ENCODE peak calls at places on chromosomes 12 and 14, in seven cellular contexts. One of them, this sample, is unnamed.

GRCh38 chr14:73887704-73888459 is 1.2 kb downstream of the ZNF410 start:
- DNase-seq in IMR-90: no peak
- DNase-seq in breast epithelium: no peak
- DNase-seq in A549: no peak
- DNase-seq in thyroid gland: no peak
- DNase-seq in HCT116: no peak
- DNase-seq in heart left ventricle: no peak
- DNase-seq in this sample: no peak

GRCh38 chr12:130016194-130016593 is 112.4 kb upstream of the TMEM132D start:
- DNase-seq in IMR-90: no peak
- DNase-seq in breast epithelium: peak; percentile 67
- DNase-seq in A549: no peak
- DNase-seq in thyroid gland: no peak
- DNase-seq in HCT116: no peak
- DNase-seq in heart left ventricle: no peak
- DNase-seq in this sample: no peak

GRCh38 chr12:92193846-92194245 is 48.2 kb upstream of the BTG1 start:
- DNase-seq in IMR-90: no peak
- DNase-seq in breast epithelium: no peak
- DNase-seq in A549: no peak
- DNase-seq in thyroid gland: no peak
- DNase-seq in HCT116: no peak
- DNase-seq in heart left ventricle: no peak
- DNase-seq in this sample: no peak

GRCh38 chr12:103742349-103742784 is 98.7 kb downstream of the NT5DC3 start:
- DNase-seq in IMR-90: no peak
- DNase-seq in breast epithelium: peak; percentile 67
- DNase-seq in A549: no peak
- DNase-seq in thyroid gland: peak; percentile 14
- DNase-seq in HCT116: no peak
- DNase-seq in heart left ventricle: no peak
- DNase-seq in this sample: no peak

GRCh38 chr12:84131076-84131475 is 781.5 kb downstream of the SLC6A15 start:
- DNase-seq in IMR-90: peak; percentile 83
- DNase-seq in breast epithelium: no peak
- DNase-seq in A549: no peak
- DNase-seq in thyroid gland: no peak
- DNase-seq in HCT116: no peak
- DNase-seq in heart left ventricle: no peak
- DNase-seq in this sample: no peak

GRCh38 chr12:30640392-30640791 is 55.3 kb downstream of the IPO8 start:
- DNase-seq in IMR-90: no peak
- DNase-seq in breast epithelium: no peak
- DNase-seq in A549: no peak
- DNase-seq in thyroid gland: no peak
- DNase-seq in HCT116: no peak
- DNase-seq in heart left ventricle: no peak
- DNase-seq in this sample: no peak

GRCh38 chr14:105495101-105495989 is 4.3 kb downstream of the TEDC1 start:
- DNase-seq in IMR-90: no peak
- DNase-seq in breast epithelium: peak; percentile 30
- DNase-seq in A549: no peak
- DNase-seq in thyroid gland: no peak
- DNase-seq in HCT116: no peak
- DNase-seq in heart left ventricle: no peak
- DNase-seq in this sample: no peak

GRCh38 chr14:65159281-65160062 is 57.2 kb upstream of the MAX start:
- DNase-seq in IMR-90: no peak
- DNase-seq in breast epithelium: no peak
- DNase-seq in A549: no peak
- DNase-seq in thyroid gland: no peak
- DNase-seq in HCT116: no peak
- DNase-seq in heart left ventricle: no peak
- DNase-seq in this sample: no peak

GRCh38 chr14:46054526-46054925 is 597.1 kb downstream of the RPL10L start:
- DNase-seq in IMR-90: peak; percentile 79
- DNase-seq in breast epithelium: no peak
- DNase-seq in A549: no peak
- DNase-seq in thyroid gland: no peak
- DNase-seq in HCT116: no peak
- DNase-seq in heart left ventricle: no peak
- DNase-seq in this sample: no peak

GRCh38 chr12:120932956-120933526 is 28.9 kb upstream of the SPPL3 start:
- DNase-seq in IMR-90: no peak
- DNase-seq in breast epithelium: no peak
- DNase-seq in A549: no peak
- DNase-seq in thyroid gland: no peak
- DNase-seq in HCT116: no peak
- DNase-seq in heart left ventricle: no peak
- DNase-seq in this sample: no peak

GRCh38 chr12:27252934-27253333 is 8.8 kb downstream of the STK38L start:
- DNase-seq in IMR-90: no peak
- DNase-seq in breast epithelium: no peak
- DNase-seq in A549: no peak
- DNase-seq in thyroid gland: no peak
- DNase-seq in HCT116: no peak
- DNase-seq in heart left ventricle: no peak
- DNase-seq in this sample: no peak

GRCh38 chr12:11701398-11701797 is 51.9 kb downstream of the ETV6 start:
- DNase-seq in IMR-90: no peak
- DNase-seq in breast epithelium: no peak
- DNase-seq in A549: no peak
- DNase-seq in thyroid gland: no peak
- DNase-seq in HCT116: no peak
- DNase-seq in heart left ventricle: no peak
- DNase-seq in this sample: no peak

GRCh38 chr12:116266631-116267349 is 10.7 kb downstream of the MED13L start:
- DNase-seq in IMR-90: peak; percentile 59
- DNase-seq in breast epithelium: no peak
- DNase-seq in A549: no peak
- DNase-seq in thyroid gland: no peak
- DNase-seq in HCT116: no peak
- DNase-seq in heart left ventricle: no peak
- DNase-seq in this sample: no peak

GRCh38 chr12:124913474-124914391 is 717 bp downstream of the UBC start:
- DNase-seq in IMR-90: peak; percentile 68
- DNase-seq in breast epithelium: peak; percentile 90
- DNase-seq in A549: no peak
- DNase-seq in thyroid gland: peak; percentile 92
- DNase-seq in HCT116: no peak
- DNase-seq in heart left ventricle: peak; percentile 91
- DNase-seq in this sample: peak; percentile 89

GRCh38 chr14:55704654-55705053 is 124.6 kb downstream of the KTN1 start:
- DNase-seq in IMR-90: no peak
- DNase-seq in breast epithelium: no peak
- DNase-seq in A549: no peak
- DNase-seq in thyroid gland: no peak
- DNase-seq in HCT116: no peak
- DNase-seq in heart left ventricle: no peak
- DNase-seq in this sample: no peak

DNA sequence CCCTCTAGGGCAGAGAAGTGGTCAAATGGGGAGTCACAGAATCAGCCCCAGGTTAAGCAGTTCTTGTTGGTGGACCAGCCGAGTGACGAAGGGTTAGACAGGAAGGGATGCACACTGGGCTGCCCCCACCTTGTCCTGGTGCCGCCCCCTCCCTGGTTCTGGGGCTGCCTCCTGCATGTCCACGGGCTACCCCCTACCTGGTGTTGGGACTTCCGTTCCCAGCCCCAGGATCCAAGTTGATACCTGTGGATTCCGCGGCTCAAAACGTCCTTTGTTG is 76.0 kb downstream of the FBXL14 start:
- DNase-seq in IMR-90: no peak
- DNase-seq in breast epithelium: no peak
- DNase-seq in A549: no peak
- DNase-seq in thyroid gland: no peak
- DNase-seq in HCT116: no peak
- DNase-seq in heart left ventricle: no peak
- DNase-seq in this sample: no peak
- H3K4me3 ChIP-seq in IMR-90: no peak overlapping the region
- H3K4me3 ChIP-seq in breast epithelium: peak overlapping the region; percentile 61
- H3K4me3 ChIP-seq in A549: no peak overlapping the region
- H3K4me3 ChIP-seq in thyroid gland: no peak overlapping the region
- H3K4me3 ChIP-seq in HCT116: no peak overlapping the region
- H3K4me3 ChIP-seq in heart left ventricle: no peak overlapping the region
- H3K4me3 ChIP-seq in this sample: no peak overlapping the region

GRCh38 chr14:102875652-102876051 is 46.8 kb upstream of the AMN start:
- DNase-seq in IMR-90: peak; percentile 8
- DNase-seq in breast epithelium: no peak
- DNase-seq in A549: no peak
- DNase-seq in thyroid gland: no peak
- DNase-seq in HCT116: no peak
- DNase-seq in heart left ventricle: no peak
- DNase-seq in this sample: no peak

GRCh38 chr14:102873546-102874061 is 48.9 kb upstream of the AMN start:
- DNase-seq in IMR-90: no peak
- DNase-seq in breast epithelium: no peak
- DNase-seq in A549: no peak
- DNase-seq in thyroid gland: no peak
- DNase-seq in HCT116: no peak
- DNase-seq in heart left ventricle: no peak
- DNase-seq in this sample: peak; percentile 48

GRCh38 chr14:102878970-102879460 is 43.4 kb upstream of the AMN start:
- DNase-seq in IMR-90: no peak
- DNase-seq in breast epithelium: no peak
- DNase-seq in A549: no peak
- DNase-seq in thyroid gland: peak; percentile 81
- DNase-seq in HCT116: no peak
- DNase-seq in heart left ventricle: no peak
- DNase-seq in this sample: peak; percentile 70

GRCh38 chr14:102882233-102882906 is 40.1 kb upstream of the AMN start:
- DNase-seq in IMR-90: no peak
- DNase-seq in breast epithelium: no peak
- DNase-seq in A549: no peak
- DNase-seq in thyroid gland: no peak
- DNase-seq in HCT116: no peak
- DNase-seq in heart left ventricle: no peak
- DNase-seq in this sample: no peak

DNA sequence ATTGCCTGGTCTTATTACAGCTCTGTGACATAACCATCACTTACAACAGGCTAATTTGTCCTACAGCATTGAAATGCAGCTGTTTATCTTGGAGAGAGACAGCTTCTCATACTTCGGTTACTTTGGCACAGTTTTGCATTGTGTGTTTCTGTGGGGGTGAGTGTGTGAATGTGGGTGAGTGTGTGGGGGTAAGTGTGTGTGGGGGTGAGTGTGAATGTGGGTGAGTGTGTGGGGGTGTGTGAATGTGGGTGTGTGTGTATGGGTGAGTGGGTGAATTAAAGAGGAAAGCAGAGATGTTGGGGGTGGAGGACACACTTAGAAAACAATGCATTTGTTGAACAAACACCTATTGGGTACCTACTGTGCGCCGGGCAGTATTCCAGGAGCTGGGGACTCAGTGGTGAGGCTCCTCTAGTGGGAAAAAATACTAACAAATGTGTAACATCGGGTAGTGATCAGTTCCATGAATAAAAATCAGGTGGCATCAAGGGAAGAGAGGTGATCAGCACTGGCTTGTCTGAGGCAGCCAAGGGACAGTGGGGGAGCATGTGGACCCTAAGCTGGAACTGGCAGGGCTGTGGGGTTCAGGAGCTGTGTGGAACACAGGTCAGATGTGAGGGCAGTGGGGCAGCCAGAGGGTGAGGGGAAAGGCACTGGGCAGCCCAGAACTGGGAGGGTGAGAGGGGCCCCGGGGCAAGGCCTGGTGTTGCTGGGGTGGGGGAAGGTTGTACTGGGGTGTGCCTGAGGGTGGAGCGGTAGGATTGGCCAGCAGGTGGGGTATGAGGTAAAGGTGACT is 44.1 kb upstream of the AMN start:
- DNase-seq in IMR-90: no peak
- DNase-seq in breast epithelium: no peak
- DNase-seq in A549: no peak
- DNase-seq in thyroid gland: no peak
- DNase-seq in HCT116: no peak
- DNase-seq in heart left ventricle: no peak
- DNase-seq in this sample: no peak
- TF ChIP-seq POLR2A in IMR-90: no peak
- TF ChIP-seq POLR2A in breast epithelium: no peak
- TF ChIP-seq POLR2A in A549: no peak
- TF ChIP-seq POLR2A in thyroid gland: no peak
- TF ChIP-seq POLR2A in HCT116: no peak
- TF ChIP-seq POLR2A in heart left ventricle: no peak
- TF ChIP-seq POLR2A in this sample: no peak

DNA sequence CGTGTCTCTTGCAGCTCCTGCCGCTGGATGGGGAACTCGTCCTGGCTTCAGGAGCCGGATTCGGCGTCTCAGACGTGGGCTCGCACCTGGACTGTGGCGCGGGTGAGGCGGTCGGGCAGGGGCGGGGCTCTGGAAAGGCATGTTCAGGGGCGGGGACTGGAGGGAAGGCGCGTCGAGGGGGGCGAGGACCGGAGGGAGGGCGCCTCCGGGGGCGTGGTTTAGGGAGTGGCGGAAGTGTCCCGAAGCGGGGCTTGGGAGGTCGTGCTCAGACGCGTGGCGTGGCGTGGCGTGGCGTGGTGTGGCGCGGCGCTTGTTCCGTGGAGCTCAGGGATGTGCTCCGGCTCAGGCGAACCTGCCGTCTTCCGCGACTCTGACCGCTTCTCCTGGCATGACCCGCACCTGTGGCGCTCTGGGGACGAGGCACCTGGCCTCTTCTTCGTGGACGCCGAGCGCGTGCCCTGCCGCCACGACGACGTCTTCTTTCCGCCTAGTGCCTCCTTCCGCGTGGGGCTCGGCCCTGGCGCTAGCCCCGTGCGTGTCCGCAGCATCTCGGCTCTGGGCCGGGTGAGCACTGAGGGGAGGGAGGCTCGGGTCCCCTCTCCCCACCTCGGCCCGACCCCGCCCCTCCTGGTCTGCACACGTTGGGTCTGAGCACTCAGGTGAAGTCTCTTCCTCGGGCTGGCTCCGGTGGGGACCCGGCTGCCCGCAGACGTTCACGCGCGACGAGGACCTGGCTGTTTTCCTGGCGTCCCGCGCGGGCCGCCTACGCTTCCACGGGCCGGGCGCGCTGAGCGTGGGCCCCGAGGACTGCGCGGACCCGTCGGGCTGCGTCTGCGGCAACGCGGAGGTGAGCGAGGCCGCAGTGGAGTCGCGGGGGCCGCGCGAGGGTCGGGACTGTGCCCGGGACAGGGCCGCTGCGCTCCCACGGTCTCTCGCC is 6.2 kb downstream of the AMN start:
- DNase-seq in IMR-90: peak; percentile 5
- DNase-seq in breast epithelium: peak; percentile 37
- DNase-seq in A549: no peak
- DNase-seq in thyroid gland: peak; percentile 76
- DNase-seq in HCT116: peak; percentile 52
- DNase-seq in heart left ventricle: peak; percentile 59
- DNase-seq in this sample: peak; percentile 65
- H3K4me3 ChIP-seq in IMR-90: peak overlapping the region; percentile 42
- H3K4me3 ChIP-seq in breast epithelium: peak overlapping the region; percentile 67
- H3K4me3 ChIP-seq in A549: no peak overlapping the region
- H3K4me3 ChIP-seq in thyroid gland: peak overlapping the region; percentile 40
- H3K4me3 ChIP-seq in HCT116: peak overlapping the region; percentile 47
- H3K4me3 ChIP-seq in heart left ventricle: peak overlapping the region; percentile 47
- H3K4me3 ChIP-seq in this sample: peak overlapping the region; percentile 22

GRCh38 chr12:48716493-48717251 is at the start of gene CCNT1:
- DNase-seq in IMR-90: peak; percentile 100
- DNase-seq in breast epithelium: peak; percentile 99
- DNase-seq in A549: peak; percentile 100
- DNase-seq in thyroid gland: peak; percentile 99
- DNase-seq in HCT116: peak; percentile 100
- DNase-seq in heart left ventricle: peak; percentile 99
- DNase-seq in this sample: peak; percentile 99
- TF ChIP-seq POLR2A in IMR-90: peak; percentile 94
- TF ChIP-seq POLR2A in breast epithelium: peak; percentile 74
- TF ChIP-seq POLR2A in A549: peak; percentile 70
- TF ChIP-seq POLR2A in thyroid gland: peak; percentile 70
- TF ChIP-seq POLR2A in HCT116: peak; percentile 74
- TF ChIP-seq POLR2A in heart left ventricle: no peak
- TF ChIP-seq POLR2A in this sample: no peak

This sample was measured in lower leg skin.